ENCODE peak calls at places on chromosome 10, in four cellular contexts. I is A549, W is GM12878, P is SK-N-SH. H is an unnamed sample.
A peak's percentile ranks its signal among the peaks of the same experiment; 100 is the strongest.

GRCh38 chr10:73879296-73880173 is 5.2 kb upstream of the CAMK2G start:
- DNase-seq in W (no peak), P (peak; percentile 89), I (peak; percentile 75), H (peak; percentile 74)

GRCh38 chr10:53135213-53135896 is 362.8 kb upstream of the MBL2 start:
- DNase-seq in I (no peak), P (no peak), W (no peak), H (peak; percentile 39)

GRCh38 chr10:1189166-1190051 is 133.2 kb downstream of the WDR37 start:
- DNase-seq in W (no peak), P (no peak), I (no peak), H (no peak)

GRCh38 chr10:111488668-111489067 is 411.8 kb downstream of the ADRA2A start:
- DNase-seq in I (no peak), P (no peak), W (no peak), H (no peak)

GRCh38 chr10:13526952-13527863 is 1.6 kb downstream of the BEND7 start:
- DNase-seq in P (no peak), W (no peak), I (peak; percentile 53), H (peak; percentile 53)

GRCh38 chr10:42790835-42791234 is 8.2 kb downstream of the BMS1 start:
- DNase-seq in P (no peak), W (no peak), I (no peak), H (no peak)

GRCh38 chr10:52744057-52744819 is 28.3 kb downstream of the MBL2 start:
- DNase-seq in P (no peak), I (no peak), W (no peak), H (no peak)

GRCh38 chr10:114343623-114344306 is 60.5 kb downstream of the AFAP1L2 start:
- DNase-seq in P (no peak), I (no peak), W (no peak), H (no peak)

GRCh38 chr10:119270893-119271361 is 63.6 kb downstream of the GRK5 start:
- DNase-seq in I (peak; percentile 50), P (no peak), W (no peak), H (peak; percentile 75)

GRCh38 chr10:116608683-116609594 is 11.8 kb upstream of the PNLIPRP2 start:
- DNase-seq in I (no peak), W (no peak), P (no peak), H (no peak)

GRCh38 chr10:22010973-22011408 is 7.5 kb upstream of the DNAJC1 start:
- DNase-seq in W (no peak), P (no peak), I (no peak), H (no peak)

GRCh38 chr10:30705086-30705624 is 75.6 kb upstream of the LYZL2 start:
- DNase-seq in P (no peak), W (peak; percentile 70), I (no peak), H (no peak)

GRCh38 chr10:12842310-12842709 is 159.2 kb downstream of the CCDC3 start:
- DNase-seq in I (no peak), W (no peak), P (no peak), H (no peak)

GRCh38 chr10:104040382-104040781 is 45.3 kb downstream of the COL17A1 start:
- DNase-seq in I (no peak), P (no peak), W (no peak), H (no peak)

GRCh38 chr10:17665742-17666141 is 21.8 kb downstream of the STAM start:
- DNase-seq in I (no peak), P (no peak), W (no peak), H (peak; percentile 20)

GRCh38 chr10:29794776-29795635 is 160.2 kb upstream of the SVIL start:
- DNase-seq in P (no peak), W (no peak), I (no peak), H (no peak)

GRCh38 chr10:119652361-119652760 is 1.2 kb downstream of the BAG3 start:
- DNase-seq in I (peak; percentile 71), W (no peak), P (no peak), H (peak; percentile 35)

GRCh38 chr10:70619271-70620019 is 16.9 kb upstream of the PRF1 start:
- DNase-seq in P (no peak), W (no peak), I (peak; percentile 45), H (no peak)

GRCh38 chr10:79490400-79491081 is 21.8 kb upstream of the EIF5AL1 start:
- DNase-seq in P (no peak), W (no peak), I (no peak), H (no peak)

GRCh38 chr10:17074548-17074860 is 55.1 kb downstream of the CUBN start:
- DNase-seq in I (no peak), W (no peak), P (no peak), H (no peak)

GRCh38 chr10:91590142-91590903 is 42.5 kb downstream of the PPP1R3C start:
- DNase-seq in W (no peak), I (peak; percentile 57), P (no peak), H (no peak)

GRCh38 chr10:100370976-100371706 is 24.1 kb downstream of the SCD start:
- DNase-seq in W (peak; percentile 34), P (no peak), I (peak; percentile 86), H (peak; percentile 91)

GRCh38 chr10:18918545-18918944 is 130.1 kb upstream of the MALRD1 start:
- DNase-seq in P (no peak), W (no peak), I (no peak), H (no peak)

GRCh38 chr10:52755297-52756062 is 17.1 kb downstream of the MBL2 start:
- DNase-seq in W (no peak), I (no peak), P (no peak), H (peak; percentile 89)

GRCh38 chr10:70832852-70833542 is 17.2 kb downstream of the SGPL1 start:
- DNase-seq in P (no peak), W (no peak), I (no peak), H (no peak)

GRCh38 chr10:91698258-91698657 is 65.4 kb upstream of the PPP1R3C start:
- DNase-seq in P (no peak), I (no peak), W (no peak), H (no peak)

GRCh38 chr10:88928254-88928653 is 24.3 kb downstream of the ACTA2 start:
- DNase-seq in P (no peak), I (no peak), W (no peak), H (no peak)

GRCh38 chr10:68811367-68812009 is 15.8 kb upstream of the STOX1 start:
- DNase-seq in P (no peak), I (no peak), W (no peak), H (no peak)

GRCh38 chr10:100637785-100638184 is 102.0 kb downstream of the HIF1AN start:
- DNase-seq in P (peak; percentile 87), W (no peak), I (peak; percentile 67), H (peak; percentile 35)

GRCh38 chr10:99930731-99931550 is 78.8 kb downstream of the DNMBP start:
- DNase-seq in P (no peak), W (no peak), I (peak; percentile 75), H (peak; percentile 82)

GRCh38 chr10:65501259-65501658 is 1424.6 kb upstream of the LRRTM3 start:
- DNase-seq in I (peak; percentile 2), P (no peak), W (peak; percentile 48), H (peak; percentile 76)

GRCh38 chr10:43461950-43462349 is 25.0 kb downstream of the ZNF487 start:
- DNase-seq in P (peak; percentile 71), I (peak; percentile 55), W (no peak), H (peak; percentile 84)

GRCh38 chr10:50216894-50217293 is 34.4 kb downstream of the ASAH2 start:
- DNase-seq in P (no peak), W (no peak), I (no peak), H (peak; percentile 46)

GRCh38 chr10:108849688-108850087 is 1073.6 kb downstream of the XPNPEP1 start:
- DNase-seq in P (no peak), I (no peak), W (no peak), H (no peak)

GRCh38 chr10:44352316-44353127 is 32.4 kb downstream of the CXCL12 start:
- DNase-seq in W (no peak), I (no peak), P (no peak), H (no peak)

GRCh38 chr10:12531305-12531738 is 182.0 kb downstream of the CAMK1D start:
- DNase-seq in P (no peak), I (no peak), W (no peak), H (no peak)

GRCh38 chr10:86707505-86707904 is 39.2 kb downstream of the LDB3 start:
- DNase-seq in W (no peak), P (no peak), I (no peak), H (no peak)

GRCh38 chr10:62582098-62582705 is 208.0 kb downstream of the ZNF365 start:
- DNase-seq in W (no peak), P (no peak), I (no peak), H (no peak)

GRCh38 chr10:62581351-62581750 is 207.2 kb downstream of the ZNF365 start:
- DNase-seq in P (no peak), I (no peak), W (no peak), H (no peak)

GRCh38 chr10:62580396-62580795 is 206.2 kb downstream of the ZNF365 start:
- DNase-seq in W (no peak), I (no peak), P (no peak), H (no peak)

GRCh38 chr10:62573929-62574328 is 199.8 kb downstream of the ZNF365 start:
- DNase-seq in W (no peak), I (no peak), P (no peak), H (no peak)

GRCh38 chr10:62577666-62578291 is 203.6 kb downstream of the ZNF365 start:
- DNase-seq in I (no peak), W (no peak), P (no peak), H (no peak)
- TF ChIP-seq PBX3 in I (no peak), W (no peak), P (no peak), H (no peak)

GRCh38 chr10:95655571-95656290 is 780 bp downstream of the ALDH18A1 start:
- DNase-seq in I (peak; percentile 8), W (peak; percentile 15), P (peak; percentile 17), H (peak; percentile 16)
- TF ChIP-seq PBX3 in I (no peak), W (no peak), P (no peak), H (no peak)

DNA sequence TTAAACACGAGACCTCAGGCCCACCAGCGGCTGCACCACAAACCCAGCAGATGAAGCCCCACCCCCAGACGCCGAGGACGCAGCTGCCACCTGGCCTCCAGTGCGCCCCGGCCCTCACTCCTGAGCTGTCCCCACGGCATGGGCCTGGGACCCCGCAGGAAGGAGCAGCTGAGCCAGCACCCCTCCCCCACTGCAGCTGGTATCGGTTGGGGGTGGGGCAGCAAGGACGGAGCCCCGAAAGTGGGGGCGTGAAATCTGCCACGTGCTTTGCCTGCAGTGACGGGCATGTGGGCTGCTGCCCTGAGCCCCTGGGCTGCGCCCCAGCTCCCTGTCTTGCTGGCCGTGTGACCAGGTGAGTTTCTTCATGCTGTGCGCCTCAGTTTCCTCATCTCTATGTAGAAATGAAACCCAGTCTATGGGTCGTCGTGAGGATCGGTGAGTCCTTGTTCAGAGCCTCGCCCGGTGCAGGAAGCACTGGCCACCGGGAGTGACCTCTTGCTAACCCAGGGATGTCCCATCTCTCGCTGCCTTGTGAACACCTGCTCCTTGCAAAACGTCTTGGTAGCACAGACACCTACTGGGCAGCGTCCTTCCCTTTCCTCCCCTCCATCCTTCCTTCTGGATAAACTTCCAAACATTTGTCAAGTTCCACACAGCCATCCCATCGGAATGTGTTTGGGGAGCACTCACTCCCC is 32.0 kb downstream of the CFAP46 start:
- DNase-seq in P (no peak), W (no peak), I (no peak), H (no peak)
- TF ChIP-seq PBX3 in P (no peak), W (no peak), I (no peak), H (no peak)

GRCh38 chr10:97426776-97427570 is 982 bp downstream of the PGAM1 start:
- DNase-seq in I (no peak), P (no peak), W (no peak), H (no peak)
- TF ChIP-seq PBX3 in I (no peak), P (no peak), W (no peak), H (no peak)